ENCODE peak calls at places on chromosome 5, in six cellular contexts. S is colonic mucosa, E is fibroblast of lung, B is AG04449, F is coronary artery, P is stomach. C is an unnamed sample.

GRCh38 chr5:6833406-6833805 is 120.2 kb downstream of the TENT4A start:
- DNase-seq in S (no peak), E (no peak), B (no peak), F (no peak), P (no peak), C (no peak)

GRCh38 chr5:60368100-60368499 is 331.9 kb downstream of the DEPDC1B start:
- DNase-seq in S (no peak), E (no peak), B (no peak), F (no peak), P (no peak), C (no peak)

GRCh38 chr5:142435410-142436115 is 110.7 kb upstream of the SPRY4 start:
- DNase-seq in S (no peak), E (no peak), B (no peak), F (no peak), P (no peak), C (no peak)

GRCh38 chr5:68884893-68885292 is 208.9 kb upstream of the SLC30A5 start:
- DNase-seq in S (no peak), E (peak), B (no peak), F (no peak), P (no peak), C (no peak)

GRCh38 chr5:5795074-5795779 is 372.8 kb downstream of the ICE1 start:
- DNase-seq in S (no peak), E (no peak), B (no peak), F (no peak), P (no peak), C (no peak)

GRCh38 chr5:38720691-38721361 is 125.0 kb upstream of the OSMR start:
- DNase-seq in S (no peak), E (no peak), B (no peak), F (no peak), P (no peak), C (no peak)

GRCh38 chr5:78787763-78788162 is 139.2 kb upstream of the LHFPL2 start:
- DNase-seq in S (no peak), E (no peak), B (no peak), F (no peak), P (no peak), C (no peak)

GRCh38 chr5:132065351-132065937 is 5.0 kb downstream of the IL3 start:
- DNase-seq in S (peak), E (peak), B (no peak), F (no peak), P (peak), C (peak)

GRCh38 chr5:125186911-125187375 is 440.5 kb upstream of the ZNF608 start:
- DNase-seq in S (no peak), E (no peak), B (no peak), F (no peak), P (no peak), C (no peak)

GRCh38 chr5:15026011-15026481 is 154.5 kb upstream of the ANKH start:
- DNase-seq in S (no peak), E (peak), B (no peak), F (no peak), P (no peak), C (no peak)

GRCh38 chr5:149414405-149415244 is 35.5 kb upstream of the IL17B start:
- DNase-seq in S (no peak), E (peak), B (no peak), F (peak), P (no peak), C (no peak)

GRCh38 chr5:10272053-10272869 is 22.2 kb downstream of the CCT5 start:
- DNase-seq in S (peak), E (no peak), B (no peak), F (peak), P (no peak), C (no peak)

GRCh38 chr5:160472482-160472881 is 50.8 kb downstream of the PTTG1 start:
- DNase-seq in S (no peak), E (no peak), B (no peak), F (no peak), P (no peak), C (no peak)

GRCh38 chr5:113250341-113250953 is 184.3 kb downstream of the TSSK1B start:
- DNase-seq in S (no peak), E (peak), B (peak), F (no peak), P (peak), C (no peak)

GRCh38 chr5:123807177-123807900 is 295.4 kb downstream of the CSNK1G3 start:
- DNase-seq in S (no peak), E (no peak), B (peak), F (no peak), P (no peak), C (peak)

GRCh38 chr5:96809898-96810297 is 2.2 kb upstream of the ERAP1 start:
- DNase-seq in S (no peak), E (peak), B (no peak), F (no peak), P (no peak), C (no peak)

GRCh38 chr5:103891151-103891550 is 328.6 kb upstream of the NUDT12 start:
- DNase-seq in S (no peak), E (peak), B (no peak), F (no peak), P (no peak), C (no peak)

GRCh38 chr5:179558912-179559279 is 8.5 kb downstream of the RUFY1 start:
- DNase-seq in S (peak), E (peak), B (no peak), F (no peak), P (peak), C (peak)

GRCh38 chr5:107519900-107520354 is 150.8 kb downstream of the EFNA5 start:
- DNase-seq in S (no peak), E (peak), B (no peak), F (no peak), P (no peak), C (no peak)

GRCh38 chr5:9894571-9895304 is 264.6 kb upstream of the TAS2R1 start:
- DNase-seq in S (no peak), E (no peak), B (no peak), F (no peak), P (no peak), C (no peak)

GRCh38 chr5:43106290-43106638 is 14.4 kb upstream of the ZNF131 start:
- DNase-seq in S (no peak), E (no peak), B (no peak), F (no peak), P (no peak), C (no peak)

GRCh38 chr5:43113546-43113945 is 7.2 kb upstream of the ZNF131 start:
- DNase-seq in S (no peak), E (no peak), B (no peak), F (no peak), P (no peak), C (no peak)

GRCh38 chr5:43105369-43106289 is 15.1 kb upstream of the ZNF131 start:
- DNase-seq in S (peak), E (peak), B (peak), F (peak), P (peak), C (peak)

GRCh38 chr5:43115968-43116367 is 4.7 kb upstream of the ZNF131 start:
- DNase-seq in S (no peak), E (no peak), B (no peak), F (no peak), P (no peak), C (no peak)

DNA sequence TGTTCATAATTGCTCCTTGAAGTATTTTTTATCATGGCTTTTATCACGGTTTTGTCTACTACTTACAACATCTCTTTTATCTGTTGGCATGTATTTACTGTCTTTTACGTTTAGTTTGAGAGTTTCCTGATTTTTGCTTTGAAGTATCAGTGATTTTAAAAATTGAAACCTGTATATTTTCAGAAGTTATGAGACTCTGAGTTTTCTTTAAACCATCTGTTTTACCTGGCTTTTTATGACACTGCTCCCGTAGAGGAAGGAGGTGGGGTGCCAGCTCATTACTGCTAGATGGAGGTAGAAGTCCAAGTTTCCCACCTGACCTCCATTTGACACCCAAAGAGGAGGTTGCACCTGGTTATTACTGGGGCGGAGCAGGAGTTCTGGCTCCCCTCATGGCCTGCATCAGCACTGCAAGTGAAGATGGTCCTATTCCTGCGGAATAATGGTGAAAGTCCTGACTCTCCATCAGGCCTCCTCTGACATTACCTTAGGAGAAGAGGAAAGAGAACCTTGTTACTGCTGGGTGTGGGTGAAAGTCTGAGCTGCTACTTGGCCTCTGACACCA is 10.0 kb upstream of the ZNF131 start:
- DNase-seq in S (peak), E (no peak), B (no peak), F (no peak), P (no peak), C (no peak)
- TF ChIP-seq CTCF in S (peak), E (peak), B (peak), F (no peak), P (peak), C (peak)

DNA sequence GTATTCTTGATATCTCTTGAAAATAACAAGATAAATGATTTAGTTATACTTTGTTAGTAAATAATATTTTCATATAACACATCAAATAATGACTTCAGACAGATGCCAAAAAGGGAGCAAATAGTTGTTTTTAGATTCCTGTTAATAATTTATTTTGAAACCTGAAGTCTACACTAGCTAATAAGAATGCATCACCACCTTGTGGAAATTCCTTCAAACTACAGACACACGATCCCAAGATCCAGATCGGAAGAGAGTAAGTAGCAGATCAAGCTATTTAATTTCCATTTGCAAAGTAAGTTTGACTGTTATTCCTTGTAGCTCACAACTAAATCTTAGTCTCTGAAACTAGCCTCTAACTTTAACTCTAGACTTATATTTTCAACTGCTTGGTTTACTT is 35.5 kb upstream of the ISL1 start:
- DNase-seq in S (no peak), E (no peak), B (no peak), F (no peak), P (no peak), C (peak)
- TF ChIP-seq CTCF in S (no peak), E (no peak), B (no peak), F (no peak), P (no peak), C (peak)

GRCh38 chr5:153458266-153458665 is 32.2 kb upstream of the GRIA1 start:
- DNase-seq in S (no peak), E (no peak), B (no peak), F (no peak), P (no peak), C (no peak)

GRCh38 chr5:153460421-153460820 is 30.0 kb upstream of the GRIA1 start:
- DNase-seq in S (no peak), E (no peak), B (no peak), F (no peak), P (no peak), C (no peak)

GRCh38 chr5:153461341-153461740 is 29.1 kb upstream of the GRIA1 start:
- DNase-seq in S (no peak), E (no peak), B (no peak), F (no peak), P (no peak), C (no peak)

GRCh38 chr5:153456354-153456753 is 34.1 kb upstream of the GRIA1 start:
- DNase-seq in S (no peak), E (no peak), B (no peak), F (no peak), P (no peak), C (no peak)

GRCh38 chr5:153456993-153457392 is 33.5 kb upstream of the GRIA1 start:
- DNase-seq in S (no peak), E (no peak), B (no peak), F (no peak), P (no peak), C (no peak)
- TF ChIP-seq CTCF in S (no peak), E (no peak), B (no peak), F (no peak), P (no peak), C (no peak)

DNA sequence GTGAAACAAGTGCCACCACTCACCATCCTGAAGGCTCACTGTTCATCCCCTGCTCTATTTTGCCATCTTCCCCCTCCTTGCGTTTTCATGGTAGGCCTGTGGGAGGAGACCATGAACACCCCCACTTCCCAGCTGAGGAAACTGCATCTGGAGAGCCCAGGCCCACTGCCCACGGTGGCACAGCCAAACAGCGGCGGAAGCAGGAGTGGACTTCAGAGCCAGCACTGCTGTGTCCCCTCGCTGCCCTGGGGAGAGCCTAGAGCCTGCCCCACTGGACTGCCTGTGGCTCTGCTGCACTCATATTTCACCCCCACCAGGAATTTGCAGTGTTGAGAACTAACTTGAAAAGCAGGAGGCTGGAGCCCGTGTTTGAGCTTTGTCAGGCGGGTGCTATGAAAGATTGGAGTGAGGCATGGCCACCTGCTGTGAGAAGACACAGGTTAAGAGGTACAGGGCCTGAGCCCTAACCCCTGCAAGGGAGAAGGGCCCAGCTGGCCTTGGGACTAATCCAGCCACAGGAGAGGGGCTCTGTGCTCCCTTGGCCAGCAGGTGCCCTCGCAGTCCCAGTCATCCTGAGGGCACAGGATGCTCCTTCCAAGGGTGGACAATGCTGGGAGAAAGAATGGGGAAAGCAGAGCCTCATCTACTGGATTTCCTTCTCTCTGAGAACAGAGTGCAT is 79.0 kb downstream of the MACROH2A1 start:
- DNase-seq in S (no peak), E (no peak), B (no peak), F (peak), P (peak), C (no peak)
- TF ChIP-seq CTCF in S (no peak), E (no peak), B (peak), F (no peak), P (no peak), C (no peak)

GRCh38 chr5:62509823-62510222 is 68.8 kb upstream of the LRRC70 start:
- DNase-seq in S (no peak), E (peak), B (no peak), F (no peak), P (no peak), C (no peak)
- TF ChIP-seq CTCF in S (no peak), E (no peak), B (no peak), F (no peak), P (no peak), C (no peak)

DNA sequence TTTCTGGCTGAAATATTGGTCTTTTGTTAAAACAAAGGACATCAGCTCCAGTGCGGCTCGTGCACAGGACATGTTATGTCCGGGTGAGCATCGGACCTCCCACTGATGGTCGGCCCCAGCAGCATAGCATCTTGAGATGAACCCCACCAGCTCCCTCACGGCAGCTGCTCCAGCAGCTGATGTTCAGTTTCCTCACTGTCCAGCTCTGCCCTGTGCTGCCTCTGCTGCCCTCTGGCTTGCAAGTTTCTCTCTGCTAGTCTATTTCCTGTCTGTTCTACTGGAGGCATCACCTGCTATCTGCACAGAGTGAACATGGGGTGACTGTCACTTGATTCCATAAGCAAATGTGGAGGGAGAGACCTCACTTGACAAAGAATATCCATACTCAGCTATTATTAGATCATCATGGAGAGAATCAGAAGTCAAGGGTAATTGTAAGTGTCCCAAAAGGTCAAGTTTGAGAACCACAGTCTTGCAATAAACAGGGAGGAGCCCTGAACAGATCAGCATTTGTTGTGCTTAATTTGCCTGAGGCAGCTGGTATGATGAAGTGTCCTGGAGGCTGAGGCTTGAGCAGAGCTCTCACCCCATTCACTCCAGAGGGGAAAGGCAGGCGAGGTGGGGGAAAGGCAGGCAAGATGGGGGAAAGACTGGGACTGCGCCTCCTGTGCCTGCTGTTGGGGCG is 702.8 kb downstream of the SEMA5A start:
- DNase-seq in S (no peak), E (no peak), B (no peak), F (no peak), P (no peak), C (no peak)
- TF ChIP-seq CTCF in S (no peak), E (peak), B (peak), F (no peak), P (no peak), C (peak)

C was measured in LNCaP clone FGC.